ENCODE peak calls at places on chromosomes 13 and 19, in nine cellular contexts. K is A549, C is OCI-LY7, H is lower leg skin, I is AG04450, D is GM12864, N is Peyer's patch, L is endothelial cell, Q is HCT116. G is an unnamed sample.

GRCh38 chr19:55247621-55248099 is 11.2 kb downstream of the PPP6R1 start:
- DNase-seq in K (peak), C (no peak), H (no peak), I (no peak), D (no peak), N (peak), L (no peak), Q (no peak), G (no peak)

GRCh38 chr13:72890546-72890945 is 108.6 kb downstream of the PIBF1 start:
- DNase-seq in K (no peak), C (no peak), H (no peak), I (no peak), D (no peak), N (no peak), L (no peak), Q (no peak), G (no peak)

GRCh38 chr19:18419195-18419698 is at the start of gene SSBP4:
- DNase-seq in K (no peak), C (peak), H (no peak), I (no peak), D (no peak), N (peak), L (peak), Q (no peak), G (peak)

GRCh38 chr13:31107109-31107508 is 54.6 kb downstream of the HSPH1 start:
- DNase-seq in K (no peak), C (no peak), H (no peak), I (no peak), D (no peak), N (no peak), L (no peak), Q (no peak), G (no peak)

GRCh38 chr19:13969897-13970296 is 17.6 kb downstream of the DCAF15 start:
- DNase-seq in K (no peak), C (no peak), H (no peak), I (no peak), D (no peak), N (no peak), L (no peak), Q (no peak), G (no peak)

GRCh38 chr19:13071444-13072205 is 31.0 kb downstream of the LYL1 start:
- DNase-seq in K (no peak), C (no peak), H (no peak), I (no peak), D (no peak), N (no peak), L (no peak), Q (no peak), G (no peak)

GRCh38 chr19:1263198-1263597 is 5.9 kb upstream of the CIRBP start:
- DNase-seq in K (no peak), C (no peak), H (no peak), I (no peak), D (no peak), N (peak), L (no peak), Q (no peak), G (no peak)

GRCh38 chr13:43232866-43233265 is 209.5 kb downstream of the DNAJC15 start:
- DNase-seq in K (no peak), C (no peak), H (no peak), I (no peak), D (no peak), N (no peak), L (no peak), Q (no peak), G (no peak)

GRCh38 chr19:7917292-7918061 is 2.7 kb upstream of the SNAPC2 start:
- DNase-seq in K (peak), C (peak), H (no peak), I (no peak), D (no peak), N (peak), L (peak), Q (no peak), G (peak)

GRCh38 chr19:6233827-6234511 is 45.8 kb downstream of the MLLT1 start:
- DNase-seq in K (no peak), C (no peak), H (no peak), I (no peak), D (no peak), N (no peak), L (no peak), Q (no peak), G (no peak)

GRCh38 chr19:28393574-28394336 is 819.2 kb downstream of the UQCRFS1 start:
- DNase-seq in K (no peak), C (peak), H (no peak), I (no peak), D (no peak), N (no peak), L (no peak), Q (no peak), G (no peak)

GRCh38 chr13:113654591-113655357 is 3.2 kb downstream of the ATP4B start:
- DNase-seq in K (no peak), C (no peak), H (no peak), I (no peak), D (no peak), N (peak), L (no peak), Q (no peak), G (peak)

GRCh38 chr13:98240974-98241373 is 63.9 kb upstream of the RNF113B start:
- DNase-seq in K (no peak), C (no peak), H (no peak), I (no peak), D (no peak), N (no peak), L (no peak), Q (no peak), G (no peak)

GRCh38 chr13:26436914-26437313 is 120.6 kb upstream of the WASF3 start:
- DNase-seq in K (no peak), C (no peak), H (no peak), I (no peak), D (no peak), N (no peak), L (no peak), Q (no peak), G (no peak)

DNA sequence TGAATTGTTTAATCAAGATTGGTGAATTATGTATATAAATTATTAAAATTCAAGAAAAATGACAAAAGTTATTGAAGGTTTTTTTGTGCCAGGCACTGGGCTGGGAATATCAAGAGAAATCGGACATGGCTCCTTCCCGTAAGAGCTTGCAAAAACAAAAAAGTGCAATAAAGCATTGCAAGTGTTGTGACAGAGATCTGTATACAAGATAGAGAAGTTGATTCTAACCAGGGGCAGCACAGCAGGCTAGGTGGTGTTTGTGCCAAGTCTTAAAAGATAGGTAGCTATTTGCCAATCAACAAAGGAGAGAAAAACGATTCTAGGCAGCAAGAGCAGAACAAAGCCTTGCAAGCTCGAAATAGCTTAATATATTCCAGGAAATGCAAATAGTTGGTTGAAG is 123.7 kb upstream of the WASF3 start:
- DNase-seq in K (no peak), C (no peak), H (no peak), I (no peak), D (no peak), N (no peak), L (no peak), Q (no peak), G (no peak)
- TF ChIP-seq CTCF in K (no peak), C (no peak), H (no peak), I (no peak), D (no peak), N (no peak), L (no peak), Q (no peak), G (no peak)

GRCh38 chr19:2342656-2343288 is 14.3 kb downstream of the SPPL2B start:
- DNase-seq in K (no peak), C (no peak), H (no peak), I (no peak), D (no peak), N (no peak), L (no peak), Q (no peak), G (no peak)

GRCh38 chr19:2340496-2341246 is 12.2 kb downstream of the SPPL2B start:
- DNase-seq in K (no peak), C (no peak), H (no peak), I (no peak), D (no peak), N (no peak), L (no peak), Q (no peak), G (no peak)

GRCh38 chr19:2343289-2343982 is 15.0 kb downstream of the SPPL2B start:
- DNase-seq in K (no peak), C (no peak), H (no peak), I (no peak), D (no peak), N (no peak), L (no peak), Q (no peak), G (no peak)

GRCh38 chr19:2341247-2341705 is 12.8 kb downstream of the SPPL2B start:
- DNase-seq in K (no peak), C (no peak), H (no peak), I (no peak), D (no peak), N (no peak), L (no peak), Q (no peak), G (no peak)

DNA sequence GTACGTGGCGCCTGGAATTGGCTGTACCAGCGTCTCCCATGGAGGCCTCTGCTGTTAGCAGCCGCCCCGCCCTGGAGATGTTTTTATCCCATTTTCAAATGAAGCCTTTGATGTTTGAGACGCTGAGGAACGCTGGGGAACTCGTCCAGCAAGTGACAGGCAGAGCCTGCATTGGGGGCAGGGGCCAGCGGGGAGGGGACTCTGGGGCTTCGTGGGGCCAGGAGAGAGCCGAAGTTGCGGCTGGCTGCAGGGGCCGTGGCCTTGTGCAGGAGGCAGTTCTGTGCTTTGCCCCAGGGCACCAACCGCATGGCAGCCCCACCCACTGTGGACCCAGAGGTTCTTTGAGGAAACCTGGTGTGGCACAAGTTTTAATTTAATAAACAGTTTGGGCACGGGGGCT is 13.5 kb downstream of the SPPL2B start:
- DNase-seq in K (no peak), C (no peak), H (no peak), I (no peak), D (no peak), N (no peak), L (no peak), Q (no peak), G (no peak)
- TF ChIP-seq CTCF in K (no peak), C (no peak), H (no peak), I (no peak), D (no peak), N (no peak), L (no peak), Q (no peak), G (no peak)

GRCh38 chr19:4557186-4557970 is 2.1 kb downstream of the SEMA6B start:
- DNase-seq in K (no peak), C (peak), H (no peak), I (no peak), D (no peak), N (no peak), L (no peak), Q (no peak), G (no peak)
- TF ChIP-seq CTCF in K (no peak), C (peak), H (no peak), I (no peak), D (peak), N (no peak), L (no peak), Q (peak), G (no peak)

GRCh38 chr13:89066868-89067466 is 1395.8 kb downstream of the SLITRK5 start:
- DNase-seq in K (peak), C (peak), H (no peak), I (no peak), D (no peak), N (no peak), L (peak), Q (peak), G (no peak)
- TF ChIP-seq CTCF in K (peak), C (peak), H (no peak), I (peak), D (no peak), N (no peak), L (peak), Q (peak), G (peak)

GRCh38 chr13:55199132-55199531 is 1941.6 kb upstream of the PRR20A start:
- DNase-seq in K (no peak), C (no peak), H (no peak), I (no peak), D (no peak), N (no peak), L (no peak), Q (no peak), G (no peak)
- TF ChIP-seq CTCF in K (no peak), C (no peak), H (no peak), I (no peak), D (no peak), N (no peak), L (no peak), Q (no peak), G (no peak)

G was measured in natural killer cell.